ENCODE peak calls at places on chromosomes 16 and 17, in ten cellular contexts. V, C, F, O, L, S, Y, A, E and I are unnamed samples.

GRCh38 chr17:75830168-75831031 is 13.8 kb downstream of the UNC13D start:
- DNase-seq in S (no peak), O (peak), L (no peak), A (peak), C (peak), F (no peak), E (peak), Y (no peak), V (no peak), I (peak)

GRCh38 chr17:76252040-76252954 is 12.0 kb upstream of the RNF157 start:
- DNase-seq in E (peak), C (no peak), F (peak), O (peak), Y (peak), V (no peak), L (peak), A (no peak), S (peak), I (no peak)

GRCh38 chr17:43434902-43435319 is 36.1 kb downstream of the ARL4D start:
- DNase-seq in L (no peak), F (no peak), A (no peak), S (no peak), Y (no peak), O (no peak), V (no peak), C (no peak), E (no peak), I (no peak)

GRCh38 chr17:14048169-14048568 is 21.1 kb upstream of the COX10 start:
- DNase-seq in V (no peak), F (peak), L (no peak), S (no peak), O (no peak), A (no peak), C (peak), E (no peak), Y (no peak), I (no peak)

GRCh38 chr17:7839199-7839889 is 5.3 kb downstream of the KDM6B start:
- DNase-seq in A (no peak), Y (no peak), V (peak), F (no peak), O (peak), S (no peak), C (no peak), E (peak), L (no peak), I (no peak)

GRCh38 chr17:76260669-76261068 is 4.5 kb upstream of the UBALD2 start:
- DNase-seq in L (no peak), C (no peak), O (no peak), F (no peak), S (no peak), E (no peak), A (no peak), V (no peak), Y (no peak), I (no peak)

GRCh38 chr17:76153640-76154039 is 12.6 kb upstream of the FOXJ1 start:
- DNase-seq in F (peak), L (peak), E (no peak), Y (no peak), O (no peak), A (no peak), S (peak), V (no peak), C (peak), I (no peak)

GRCh38 chr16:86512301-86512859 is 2.1 kb downstream of the FOXF1 start:
- DNase-seq in S (no peak), A (no peak), E (no peak), V (no peak), L (no peak), C (peak), Y (no peak), F (no peak), O (no peak), I (no peak)

GRCh38 chr17:75396781-75397180 is 8.7 kb downstream of the GRB2 start:
- DNase-seq in E (no peak), Y (no peak), S (no peak), F (no peak), V (no peak), L (no peak), O (peak), A (no peak), C (no peak), I (no peak)

GRCh38 chr16:57140866-57141668 is 44.8 kb downstream of the PSME3IP1 start:
- DNase-seq in Y (no peak), V (no peak), A (no peak), E (peak), O (no peak), C (no peak), S (no peak), F (no peak), L (no peak), I (no peak)

GRCh38 chr17:72125226-72125651 is 4.4 kb downstream of the SOX9 start:
- DNase-seq in V (no peak), Y (no peak), O (no peak), L (no peak), C (peak), F (no peak), S (no peak), E (no peak), A (no peak), I (no peak)

GRCh38 chr16:62445909-62446308 is 409.7 kb upstream of the CDH8 start:
- DNase-seq in Y (no peak), C (no peak), F (no peak), V (no peak), A (no peak), L (no peak), S (no peak), O (no peak), E (no peak), I (no peak)

GRCh38 chr16:3589441-3589921 is 12.3 kb upstream of the NLRC3 start:
- DNase-seq in E (no peak), Y (no peak), S (no peak), L (no peak), F (no peak), C (no peak), V (no peak), O (no peak), A (no peak), I (no peak)

GRCh38 chr17:30332057-30332542 is 1.8 kb downstream of the TMIGD1 start:
- DNase-seq in L (peak), F (peak), S (no peak), V (no peak), C (no peak), Y (peak), O (peak), A (peak), E (peak), I (no peak)

GRCh38 chr16:81181013-81181720 is 57.3 kb upstream of the BCO1 start:
- DNase-seq in V (peak), S (peak), A (no peak), F (peak), C (peak), E (peak), Y (peak), L (peak), O (no peak), I (peak)

GRCh38 chr17:34435182-34435928 is 72.3 kb upstream of the CCL1 start:
- DNase-seq in V (no peak), A (no peak), E (no peak), S (no peak), O (no peak), F (no peak), Y (no peak), L (no peak), C (no peak), I (no peak)

GRCh38 chr16:26993511-26993910 is 73.2 kb upstream of the C16orf82 start:
- DNase-seq in L (peak), A (no peak), V (no peak), Y (no peak), F (peak), S (no peak), O (no peak), E (no peak), C (no peak), I (no peak)

GRCh38 chr17:76716834-76717205 is 6.1 kb upstream of the MXRA7 start:
- DNase-seq in L (peak), Y (peak), C (no peak), S (peak), F (peak), E (no peak), A (no peak), O (no peak), V (no peak), I (no peak)

GRCh38 chr17:80917716-80918560 is 73.7 kb upstream of the CHMP6 start:
- DNase-seq in S (no peak), V (no peak), Y (no peak), C (no peak), F (no peak), L (no peak), E (no peak), O (no peak), A (no peak), I (no peak)

GRCh38 chr17:633641-634091 is 81.0 kb downstream of the VPS53 start:
- DNase-seq in F (no peak), L (no peak), O (no peak), Y (no peak), V (no peak), C (peak), A (no peak), S (peak), E (no peak), I (no peak)

GRCh38 chr16:74902161-74902560 is 82.8 kb downstream of the WDR59 start:
- DNase-seq in L (no peak), F (no peak), C (no peak), V (no peak), A (no peak), S (no peak), O (no peak), E (no peak), Y (no peak), I (no peak)

GRCh38 chr17:74736423-74737298 is at the start of gene RAB37:
- DNase-seq in E (peak), L (no peak), O (peak), F (peak), Y (no peak), V (no peak), A (peak), S (no peak), C (peak), I (no peak)

GRCh38 chr17:80885922-80886582 is 105.6 kb upstream of the CHMP6 start:
- DNase-seq in A (no peak), V (no peak), E (no peak), S (no peak), Y (no peak), L (no peak), C (no peak), O (no peak), F (no peak), I (no peak)

GRCh38 chr16:81486555-81487061 is 42.0 kb downstream of the CMIP start:
- DNase-seq in V (peak), C (no peak), L (no peak), Y (no peak), E (no peak), F (peak), A (no peak), O (no peak), S (peak), I (no peak)

GRCh38 chr16:16175296-16175695 is 48.0 kb downstream of the ABCC6 start:
- DNase-seq in F (no peak), E (no peak), L (no peak), V (no peak), S (no peak), Y (no peak), O (no peak), C (no peak), A (no peak), I (no peak)

GRCh38 chr16:8845699-8846298 is 23.0 kb downstream of the CARHSP1 start:
- DNase-seq in A (no peak), F (no peak), S (no peak), O (no peak), E (no peak), Y (no peak), C (no peak), L (no peak), V (no peak), I (no peak)

GRCh38 chr16:1073566-1074378 is 1.2 kb downstream of the SSTR5 start:
- DNase-seq in L (no peak), E (no peak), O (no peak), A (no peak), Y (no peak), S (no peak), V (no peak), C (peak), F (no peak), I (no peak)

GRCh38 chr17:76537288-76537577 is 276 bp downstream of the CYGB start:
- DNase-seq in L (no peak), Y (no peak), A (no peak), V (peak), F (no peak), O (no peak), E (no peak), S (peak), C (no peak), I (no peak)

GRCh38 chr17:75773808-75774470 is 8.9 kb upstream of the GALK1 start:
- DNase-seq in S (no peak), F (no peak), Y (no peak), V (no peak), E (peak), A (no peak), L (no peak), C (no peak), O (no peak), I (no peak)

GRCh38 chr17:1153795-1154546 is 25.8 kb downstream of the ABR start:
- DNase-seq in S (peak), O (no peak), F (peak), C (peak), V (peak), L (peak), Y (peak), E (peak), A (no peak), I (peak)

GRCh38 chr16:64469906-64470702 is 651.8 kb downstream of the CDH11 start:
- DNase-seq in F (no peak), O (no peak), Y (no peak), V (no peak), C (peak), A (no peak), L (no peak), S (peak), E (no peak), I (no peak)
- TF ChIP-seq CTCF in F (peak), O (peak), Y (peak), V (no peak), C (no peak), A (no peak), L (no peak), S (peak), E (no peak), I (no peak)

GRCh38 chr17:17784599-17785264 is 52.1 kb downstream of the SREBF1 start:
- DNase-seq in L (no peak), V (no peak), S (no peak), A (no peak), F (no peak), O (peak), Y (no peak), E (no peak), C (peak), I (no peak)
- TF ChIP-seq CTCF in L (peak), V (no peak), S (peak), A (peak), F (no peak), O (peak), Y (peak), E (no peak), C (peak), I (peak)

GRCh38 chr16:11610580-11610979 is 23.9 kb upstream of the LITAF start:
- DNase-seq in F (no peak), C (no peak), Y (no peak), E (no peak), O (peak), A (no peak), S (no peak), V (no peak), L (no peak), I (no peak)

GRCh38 chr16:11610121-11610505 is 23.4 kb upstream of the LITAF start:
- DNase-seq in F (no peak), Y (no peak), O (no peak), A (no peak), S (no peak), C (no peak), E (no peak), V (no peak), L (no peak), I (no peak)

GRCh38 chr16:11613381-11614303 is 26.9 kb upstream of the LITAF start:
- DNase-seq in E (peak), C (no peak), S (no peak), A (no peak), Y (no peak), O (peak), V (no peak), F (no peak), L (no peak), I (no peak)

GRCh38 chr16:11614587-11615175 is 28.0 kb upstream of the LITAF start:
- DNase-seq in Y (no peak), F (no peak), A (no peak), L (no peak), E (no peak), V (no peak), O (no peak), S (no peak), C (no peak), I (no peak)

GRCh38 chr16:11612110-11612981 is 25.6 kb upstream of the LITAF start:
- DNase-seq in E (peak), V (no peak), Y (no peak), A (no peak), C (no peak), L (no peak), O (no peak), S (no peak), F (no peak), I (no peak)
- TF ChIP-seq CTCF in E (no peak), V (no peak), Y (no peak), A (no peak), C (no peak), L (no peak), O (no peak), S (no peak), F (no peak), I (no peak)

DNA sequence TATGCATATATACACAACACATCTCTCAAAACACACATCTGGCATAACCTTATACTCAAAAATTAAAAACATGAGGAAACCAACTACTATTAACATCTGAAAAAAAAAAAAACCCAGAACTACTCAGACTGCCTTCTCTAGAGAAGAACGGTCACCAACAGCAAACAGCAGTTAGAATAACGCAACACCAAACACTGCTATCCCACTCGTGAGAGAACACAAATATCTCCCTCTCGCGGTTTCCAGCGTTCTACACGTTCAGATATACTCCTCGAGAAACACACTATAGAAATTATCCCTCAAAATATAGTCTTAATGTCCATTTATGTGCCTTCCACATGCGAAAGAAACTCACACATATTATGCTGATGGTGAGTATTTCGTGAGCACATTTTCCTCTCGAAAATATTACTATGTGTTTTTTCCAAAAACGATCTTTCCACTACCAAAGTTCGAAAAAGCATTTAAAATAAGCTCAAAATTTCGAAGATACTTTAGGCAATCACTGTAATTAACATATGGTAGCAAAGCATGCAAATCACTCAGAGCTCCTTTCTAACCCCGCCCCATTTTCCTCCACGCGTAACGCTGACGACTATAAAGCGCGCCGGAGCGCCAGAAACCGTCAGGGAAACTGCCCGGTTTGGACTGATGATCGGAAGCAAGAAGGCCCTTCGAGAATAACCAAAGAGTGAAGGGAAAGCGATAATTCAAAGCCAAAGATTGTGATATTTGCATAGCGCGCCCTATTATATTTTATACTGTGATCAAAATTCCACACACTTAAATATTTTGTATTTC is 60.1 kb downstream of the TEX14 start:
- DNase-seq in E (peak), C (peak), V (peak), S (peak), F (peak), A (peak), O (peak), Y (peak), L (peak), I (peak)
- TF ChIP-seq CTCF in E (no peak), C (peak), V (peak), S (peak), F (peak), A (no peak), O (peak), Y (peak), L (peak), I (peak)

DNA sequence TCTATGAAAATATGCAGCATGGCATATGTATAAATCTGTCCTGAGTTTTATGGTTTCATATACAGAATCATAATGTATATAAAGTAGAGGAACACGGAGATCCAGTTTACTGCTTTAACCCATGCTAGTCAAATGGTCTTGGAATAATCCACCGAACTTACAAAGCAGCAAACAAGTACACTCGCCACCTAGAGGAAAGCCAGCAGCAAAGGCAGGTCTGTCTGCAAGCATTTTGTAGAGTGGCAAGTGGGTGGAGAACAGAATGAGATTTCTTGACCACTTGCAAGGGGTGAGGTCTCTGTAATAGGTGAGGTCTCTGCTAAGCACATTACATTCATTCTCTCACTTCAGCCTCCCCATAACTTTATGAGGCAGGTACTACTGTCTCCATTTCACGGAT is 308.3 kb downstream of the CA10 start:
- DNase-seq in O (no peak), L (no peak), V (no peak), Y (no peak), A (no peak), C (peak), E (no peak), F (no peak), S (no peak), I (no peak)
- TF ChIP-seq CTCF in O (peak), L (no peak), V (no peak), Y (no peak), A (no peak), C (peak), E (no peak), F (no peak), S (no peak), I (peak)

GRCh38 chr17:5019475-5019956 is 15.7 kb downstream of the SLC52A1 start:
- DNase-seq in V (no peak), O (peak), S (no peak), A (peak), C (peak), F (peak), Y (no peak), E (no peak), L (no peak), I (no peak)
- TF ChIP-seq CTCF in V (no peak), O (peak), S (no peak), A (no peak), C (peak), F (no peak), Y (peak), E (no peak), L (peak), I (no peak)

GRCh38 chr17:73643012-73643845 is 1.0 kb downstream of the SDK2 start:
- DNase-seq in F (no peak), O (no peak), A (no peak), S (no peak), Y (no peak), E (no peak), V (no peak), C (peak), L (no peak), I (peak)
- TF ChIP-seq CTCF in F (peak), O (no peak), A (no peak), S (no peak), Y (no peak), E (peak), V (no peak), C (peak), L (no peak), I (peak)

GRCh38 chr17:9959377-9959981 is 54.4 kb upstream of the RCVRN start:
- DNase-seq in S (peak), V (peak), A (no peak), C (peak), E (no peak), F (peak), O (peak), L (peak), Y (no peak), I (peak)
- TF ChIP-seq CTCF in S (peak), V (peak), A (no peak), C (peak), E (peak), F (peak), O (peak), L (peak), Y (peak), I (peak)